ENCODE peak calls at places on chromosome 16, in five cellular contexts. B is GM18507, S is NCI-H2081, F is ACHN, Z is glutamatergic neuron. C is an unnamed sample.

GRCh38 chr16:51880776-51881175 is 666.2 kb downstream of the TOX3 start:
- DNase-seq in B (no peak), S (no peak), F (peak; percentile 27), Z (no peak), C (peak; percentile 67)

GRCh38 chr16:4032768-4033167 is 83.5 kb downstream of the ADCY9 start:
- DNase-seq in Z (no peak), F (no peak), B (no peak), S (no peak), C (no peak)

GRCh38 chr16:28932339-28933141 is 769 bp downstream of the CD19 start:
- DNase-seq in S (no peak), B (no peak), Z (no peak), F (no peak), C (no peak)

GRCh38 chr16:77408607-77409006 is 26.2 kb downstream of the ADAMTS18 start:
- DNase-seq in F (no peak), Z (no peak), B (no peak), S (no peak), C (no peak)

GRCh38 chr16:51151951-51152663 is 1.0 kb upstream of the SALL1 start:
- DNase-seq in F (peak; percentile 92), Z (peak; percentile 93), S (peak; percentile 71), B (no peak), C (no peak)

GRCh38 chr16:12132290-12132689 is 155.8 kb downstream of the SNX29 start:
- DNase-seq in F (no peak), S (no peak), Z (no peak), B (no peak), C (no peak)

GRCh38 chr16:21156767-21157467 is 1.6 kb upstream of the LDAF1 start:
- DNase-seq in F (peak; percentile 80), Z (peak; percentile 32), B (peak; percentile 28), S (peak; percentile 61), C (peak; percentile 81)

GRCh38 chr16:53281280-53281679 is 153.0 kb upstream of the RBL2 start:
- DNase-seq in F (no peak), S (no peak), B (no peak), Z (no peak), C (no peak)

GRCh38 chr16:87645802-87646201 is 43.5 kb downstream of the JPH3 start:
- DNase-seq in F (no peak), B (no peak), Z (no peak), S (no peak), C (no peak)

GRCh38 chr16:86961133-86961720 is 356.0 kb downstream of the C16orf95 start:
- DNase-seq in S (no peak), F (no peak), B (no peak), Z (no peak), C (no peak)

GRCh38 chr16:67773099-67773498 is 33.3 kb downstream of the RANBP10 start:
- DNase-seq in S (no peak), Z (no peak), F (no peak), B (no peak), C (no peak)

GRCh38 chr16:85004587-85005205 is 6.6 kb downstream of the ZDHHC7 start:
- DNase-seq in Z (no peak), B (no peak), F (peak; percentile 98), S (no peak), C (no peak)

GRCh38 chr16:19085679-19086200 is 18.3 kb downstream of the COQ7 start:
- DNase-seq in S (no peak), Z (no peak), F (no peak), B (no peak), C (peak; percentile 3)

GRCh38 chr16:3652373-3653037 is 2.0 kb upstream of the DNASE1 start:
- DNase-seq in S (no peak), Z (no peak), B (no peak), F (no peak), C (no peak)

GRCh38 chr16:53872248-53873221 is 168.6 kb downstream of the FTO start:
- DNase-seq in S (no peak), Z (no peak), F (peak; percentile 48), B (no peak), C (no peak)

GRCh38 chr16:19948186-19949104 is 63.8 kb upstream of the GPRC5B start:
- DNase-seq in Z (no peak), B (no peak), F (no peak), S (no peak), C (peak; percentile 5)

GRCh38 chr16:85471469-85472431 is 141.4 kb upstream of the GSE1 start:
- DNase-seq in S (peak; percentile 48), F (no peak), B (no peak), Z (no peak), C (peak; percentile 96)

GRCh38 chr16:68086336-68086821 is 1.2 kb downstream of the NFATC3 start:
- DNase-seq in F (peak; percentile 71), S (no peak), Z (no peak), B (no peak), C (peak; percentile 40)

GRCh38 chr16:6947291-6947690 is 385.4 kb upstream of the RBFOX1 start:
- DNase-seq in B (no peak), F (no peak), Z (no peak), S (no peak), C (no peak)

GRCh38 chr16:66483689-66484452 is 56.8 kb downstream of the BEAN1 start:
- DNase-seq in S (peak; percentile 48), Z (peak; percentile 91), B (peak; percentile 53), F (peak; percentile 82), C (peak; percentile 81)

GRCh38 chr16:1543085-1543896 is 9.8 kb downstream of the TMEM204 start:
- DNase-seq in B (peak; percentile 32), F (peak; percentile 56), Z (no peak), S (no peak), C (peak; percentile 39)